ENCODE peak calls at places on chromosomes 5 and 9, in nine cellular contexts. F is fibroblast of the aortic adventitia, I is ovary, R is GM12878, B is GM12865, M is left ventricle myocardium inferior, L is uterus, T is spleen, E is RWPE1. P is an unnamed sample.

GRCh38 chr5:139565411-139566305 is 4.5 kb downstream of the UBE2D2 start:
- DNase-seq in R (peak), T (peak), B (peak), L (no peak), I (no peak), M (no peak), E (no peak), F (peak), P (no peak)

GRCh38 chr9:107711528-107711927 is 222.0 kb upstream of the KLF4 start:
- DNase-seq in R (no peak), M (no peak), T (no peak), L (peak), I (peak), F (peak), B (no peak), E (peak), P (no peak)

GRCh38 chr9:108664309-108665255 is 191.2 kb downstream of the ACTL7B start:
- DNase-seq in F (no peak), L (no peak), R (no peak), T (no peak), M (no peak), B (no peak), E (no peak), I (no peak), P (no peak)

GRCh38 chr9:72364679-72365524 is at the start of gene ZFAND5:
- DNase-seq in M (peak), T (peak), I (peak), B (peak), L (peak), R (peak), F (peak), E (peak), P (peak)

GRCh38 chr5:135140805-135141204 is 106.8 kb upstream of the PITX1 start:
- DNase-seq in T (no peak), E (peak), L (no peak), F (peak), R (no peak), I (no peak), M (no peak), B (no peak), P (no peak)

GRCh38 chr9:84839538-84839937 is 170.0 kb downstream of the NTRK2 start:
- DNase-seq in L (no peak), M (no peak), E (peak), R (no peak), B (no peak), I (no peak), T (no peak), F (peak), P (peak)

GRCh38 chr5:102856374-102856748 is 101.3 kb downstream of the PAM start:
- DNase-seq in R (no peak), I (no peak), M (no peak), T (no peak), B (no peak), E (peak), L (no peak), F (peak), P (no peak)

GRCh38 chr5:93257616-93258015 is 323.4 kb downstream of the NR2F1-AS1 start:
- DNase-seq in M (no peak), R (no peak), I (no peak), E (no peak), T (no peak), B (no peak), L (no peak), F (no peak), P (no peak)

GRCh38 chr5:32197032-32197431 is 22.9 kb upstream of the GOLPH3 start:
- DNase-seq in F (no peak), R (no peak), L (no peak), B (no peak), E (no peak), M (no peak), T (no peak), I (no peak), P (no peak)

GRCh38 chr9:126853667-126854066 is 6.8 kb upstream of the ZBTB34 start:
- DNase-seq in I (no peak), M (no peak), F (peak), R (no peak), T (no peak), E (peak), L (no peak), B (no peak), P (no peak)

GRCh38 chr5:101976933-101977332 is 319.2 kb downstream of the SLCO4C1 start:
- DNase-seq in M (no peak), L (no peak), T (no peak), I (no peak), R (no peak), B (no peak), E (no peak), F (no peak), P (no peak)

GRCh38 chr5:139058121-139058520 is 140.0 kb downstream of the SIL1 start:
- DNase-seq in B (no peak), M (no peak), L (no peak), R (no peak), I (no peak), T (no peak), F (peak), E (no peak), P (no peak)

GRCh38 chr9:72592501-72593403 is 71.3 kb downstream of the TMC1 start:
- DNase-seq in M (no peak), I (no peak), T (no peak), L (no peak), F (peak), B (peak), E (peak), R (peak), P (no peak)

GRCh38 chr5:132238169-132238744 is 10.6 kb upstream of the P4HA2 start:
- DNase-seq in B (peak), F (peak), M (peak), I (peak), R (peak), L (peak), T (peak), E (peak), P (peak)

GRCh38 chr9:125214186-125214585 is 13.8 kb downstream of the RABEPK start:
- DNase-seq in B (no peak), L (no peak), F (no peak), T (no peak), E (no peak), I (no peak), M (no peak), R (no peak), P (no peak)

GRCh38 chr5:67795781-67796477 is 419.6 kb upstream of the PIK3R1 start:
- DNase-seq in L (no peak), B (no peak), R (no peak), T (no peak), I (no peak), F (peak), E (no peak), M (no peak), P (no peak)

GRCh38 chr5:120527251-120527650 is 63.2 kb downstream of the PRR16 start:
- DNase-seq in I (no peak), B (no peak), M (no peak), T (no peak), R (no peak), L (no peak), F (no peak), E (no peak), P (no peak)

GRCh38 chr9:96022445-96023031 is 147.0 kb downstream of the ERCC6L2 start:
- DNase-seq in B (no peak), I (peak), L (no peak), F (no peak), T (peak), E (no peak), R (no peak), M (no peak), P (no peak)

GRCh38 chr5:14665949-14666741 is 1.6 kb downstream of the OTULIN start:
- DNase-seq in M (no peak), L (no peak), T (peak), R (no peak), I (no peak), F (no peak), B (peak), E (peak), P (no peak)

GRCh38 chr5:15837584-15838289 is 337.8 kb downstream of the FBXL7 start:
- DNase-seq in M (no peak), I (no peak), L (no peak), R (no peak), B (no peak), T (no peak), F (peak), E (no peak), P (no peak)

GRCh38 chr9:28868224-28868623 is 1294.9 kb upstream of the C9orf72 start:
- DNase-seq in T (no peak), F (no peak), R (no peak), E (no peak), M (no peak), I (no peak), L (no peak), B (no peak), P (no peak)

GRCh38 chr9:114899461-114899860 is 30.9 kb downstream of the TNFSF8 start:
- DNase-seq in E (no peak), B (no peak), I (no peak), L (no peak), F (no peak), R (no peak), T (no peak), M (no peak), P (no peak)

GRCh38 chr5:20654033-20654432 is 666.0 kb upstream of the CDH18 start:
- DNase-seq in T (no peak), E (no peak), I (no peak), R (no peak), L (no peak), B (no peak), F (no peak), M (no peak), P (no peak)

GRCh38 chr5:111366388-111366787 is 142.2 kb downstream of the CAMK4 start:
- DNase-seq in R (no peak), M (no peak), T (no peak), F (no peak), B (no peak), E (no peak), L (no peak), I (no peak), P (no peak)

GRCh38 chr5:176401281-176402205 is 13.0 kb downstream of the HIGD2A start:
- DNase-seq in M (no peak), I (no peak), L (no peak), E (no peak), B (no peak), F (no peak), T (peak), R (no peak), P (no peak)

GRCh38 chr9:83403864-83404263 is 134.3 kb downstream of the FRMD3 start:
- DNase-seq in T (no peak), L (no peak), M (no peak), E (no peak), R (no peak), I (no peak), F (peak), B (no peak), P (no peak)

GRCh38 chr5:81006955-81007636 is 46.9 kb downstream of the RASGRF2 start:
- DNase-seq in L (no peak), E (no peak), B (no peak), I (no peak), T (no peak), M (no peak), R (no peak), F (no peak), P (no peak)

GRCh38 chr5:73672130-73672529 is 46.1 kb downstream of the ARHGEF28 start:
- DNase-seq in I (no peak), B (no peak), M (no peak), T (no peak), E (no peak), L (no peak), F (no peak), R (no peak), P (no peak)

GRCh38 chr5:73674669-73675004 is 48.6 kb downstream of the ARHGEF28 start:
- DNase-seq in F (peak), T (no peak), I (no peak), R (no peak), L (no peak), E (no peak), B (no peak), M (no peak), P (no peak)

GRCh38 chr5:73668422-73669116 is 42.6 kb downstream of the ARHGEF28 start:
- DNase-seq in F (no peak), L (no peak), I (no peak), R (no peak), E (no peak), T (no peak), M (no peak), B (peak), P (no peak)

GRCh38 chr5:73678322-73678740 is 52.3 kb downstream of the ARHGEF28 start:
- DNase-seq in F (no peak), B (no peak), M (no peak), I (no peak), E (no peak), L (no peak), R (no peak), T (no peak), P (no peak)

GRCh38 chr5:73673161-73673591 is 47.2 kb downstream of the ARHGEF28 start:
- DNase-seq in T (no peak), I (no peak), E (peak), B (no peak), M (no peak), L (no peak), F (peak), R (no peak), P (no peak)
- TF ChIP-seq CTCF in T (no peak), I (no peak), E (no peak), B (no peak), M (no peak), L (no peak), F (peak), R (no peak), P (no peak)

DNA sequence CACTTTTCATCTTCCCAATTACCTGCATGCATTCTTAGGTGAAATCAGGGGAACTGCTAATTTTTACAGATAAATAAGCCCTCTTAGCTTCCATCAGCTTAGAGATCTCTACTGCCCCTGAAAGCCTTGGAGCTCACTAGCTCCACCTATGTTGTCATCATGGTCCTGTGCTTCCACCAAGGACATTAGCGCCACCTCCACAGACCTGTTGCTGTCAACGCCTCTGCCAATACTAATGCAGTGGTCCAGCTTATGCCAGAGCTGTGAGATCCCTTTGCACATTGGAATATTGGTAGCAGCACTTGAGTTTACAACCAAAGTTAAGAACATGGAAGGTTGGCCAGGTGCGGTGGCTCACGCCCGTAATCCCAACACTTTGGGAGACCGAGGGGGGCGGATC is 7.7 kb upstream of the SHISAL2B start:
- DNase-seq in I (no peak), B (no peak), R (no peak), T (no peak), M (no peak), E (no peak), L (no peak), F (no peak), P (no peak)
- TF ChIP-seq CTCF in I (no peak), B (no peak), R (no peak), T (no peak), M (no peak), E (no peak), L (no peak), F (no peak), P (no peak)

GRCh38 chr5:173295796-173296195 is 32.4 kb downstream of the STC2 start:
- DNase-seq in L (no peak), R (no peak), M (no peak), T (no peak), I (no peak), B (no peak), F (no peak), E (no peak), P (no peak)

GRCh38 chr5:173296737-173297676 is 31.2 kb downstream of the STC2 start:
- DNase-seq in T (no peak), L (no peak), R (no peak), E (no peak), M (no peak), F (no peak), I (no peak), B (no peak), P (no peak)

GRCh38 chr5:173293817-173294672 is 34.2 kb downstream of the STC2 start:
- DNase-seq in L (peak), R (peak), I (peak), T (peak), E (peak), B (peak), M (peak), F (peak), P (peak)

GRCh38 chr5:173291722-173292658 is 36.2 kb downstream of the STC2 start:
- DNase-seq in T (no peak), B (peak), R (peak), I (no peak), F (peak), E (peak), L (no peak), M (no peak), P (no peak)

DNA sequence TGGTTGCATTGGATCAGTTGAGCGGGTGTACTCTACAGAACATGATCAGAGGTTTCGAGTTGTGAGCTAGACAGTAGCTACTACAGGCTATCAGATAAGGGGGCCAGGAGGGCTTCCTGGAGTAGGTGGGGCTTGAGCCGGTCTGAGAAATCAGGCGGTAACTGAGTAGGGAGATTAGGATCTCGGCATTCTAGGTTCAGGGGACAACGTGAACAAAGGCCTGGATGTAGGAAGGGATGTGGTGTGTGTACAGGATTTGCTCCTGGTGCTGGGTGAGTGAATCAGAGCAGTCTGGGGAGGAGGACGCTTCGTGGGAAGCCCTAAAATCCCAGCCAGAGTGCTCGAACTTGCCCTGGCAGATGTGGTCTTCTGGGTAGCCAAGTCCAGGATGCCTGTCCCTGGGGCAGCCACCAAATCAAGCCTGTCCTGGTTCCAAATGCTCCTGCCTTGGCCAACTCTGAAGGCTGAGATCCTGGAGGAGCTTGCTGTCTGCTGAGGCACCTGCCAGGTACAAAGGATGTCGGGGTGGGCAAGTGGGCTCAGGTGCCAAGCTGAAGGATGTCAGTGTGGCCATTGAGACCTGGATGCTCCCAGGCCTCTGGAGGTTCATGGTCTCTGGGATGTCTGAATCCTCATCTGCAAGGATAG is 33.4 kb downstream of the STC2 start:
- DNase-seq in I (no peak), R (no peak), M (no peak), T (no peak), L (no peak), B (no peak), F (no peak), E (no peak), P (no peak)
- TF ChIP-seq CTCF in I (no peak), R (no peak), M (no peak), T (no peak), L (no peak), B (no peak), F (no peak), E (no peak), P (no peak)

DNA sequence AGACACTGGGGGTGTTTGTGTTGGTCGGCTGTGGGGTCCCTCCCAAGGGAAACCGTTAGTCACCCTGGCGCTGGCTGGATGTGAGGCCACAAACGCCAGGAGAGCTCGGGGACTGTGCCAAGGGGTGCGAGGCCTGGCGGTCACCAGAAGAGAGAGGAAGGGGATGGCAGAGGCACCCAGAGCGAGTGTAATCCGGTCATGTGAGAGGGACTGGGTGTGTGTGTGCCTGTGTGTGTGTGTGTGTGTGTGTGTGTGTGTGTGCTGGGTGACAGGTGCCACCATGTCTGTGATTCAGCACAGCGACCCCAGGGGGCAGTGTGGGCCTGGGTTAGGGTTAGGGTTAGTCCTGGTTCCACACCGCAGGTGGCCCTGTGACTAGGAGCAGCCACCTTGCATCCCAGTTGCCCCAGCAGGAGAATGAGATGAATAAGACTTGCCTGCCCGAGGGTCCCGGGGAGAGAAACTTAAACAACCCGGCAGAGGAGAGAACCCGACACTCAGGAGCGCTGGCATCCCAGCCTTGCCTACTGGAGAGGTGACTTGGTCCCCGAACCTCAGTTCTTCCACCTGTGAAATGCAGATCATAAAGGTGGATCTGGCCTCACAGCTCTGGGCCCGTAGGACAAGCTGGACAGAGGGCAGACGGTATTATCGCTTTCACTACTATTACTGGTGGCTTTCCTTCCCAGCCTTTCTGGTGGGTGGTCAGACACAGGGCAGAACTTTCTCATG is 1.4 kb upstream of the ADAMTSL2 start:
- DNase-seq in T (peak), R (peak), M (peak), I (no peak), E (peak), F (peak), L (peak), B (peak), P (no peak)
- TF ChIP-seq CTCF in T (no peak), R (peak), M (peak), I (no peak), E (peak), F (peak), L (peak), B (peak), P (no peak)

GRCh38 chr5:56307714-56308346 is 74.7 kb upstream of the ANKRD55 start:
- DNase-seq in I (no peak), F (no peak), R (no peak), E (no peak), L (no peak), B (no peak), T (no peak), M (no peak), P (no peak)
- TF ChIP-seq CTCF in I (no peak), F (no peak), R (no peak), E (no peak), L (no peak), B (no peak), T (no peak), M (no peak), P (no peak)

GRCh38 chr5:99315413-99316178 is 386.8 kb upstream of the CHD1 start:
- DNase-seq in E (no peak), M (no peak), F (no peak), I (no peak), L (no peak), R (no peak), T (no peak), B (no peak), P (no peak)

GRCh38 chr5:99317136-99317535 is 388.3 kb upstream of the CHD1 start:
- DNase-seq in F (no peak), L (no peak), E (no peak), R (no peak), T (no peak), M (no peak), B (no peak), I (no peak), P (no peak)

GRCh38 chr5:99316484-99316883 is 387.7 kb upstream of the CHD1 start:
- DNase-seq in R (no peak), E (no peak), L (no peak), T (no peak), I (no peak), M (no peak), B (no peak), F (no peak), P (no peak)

DNA sequence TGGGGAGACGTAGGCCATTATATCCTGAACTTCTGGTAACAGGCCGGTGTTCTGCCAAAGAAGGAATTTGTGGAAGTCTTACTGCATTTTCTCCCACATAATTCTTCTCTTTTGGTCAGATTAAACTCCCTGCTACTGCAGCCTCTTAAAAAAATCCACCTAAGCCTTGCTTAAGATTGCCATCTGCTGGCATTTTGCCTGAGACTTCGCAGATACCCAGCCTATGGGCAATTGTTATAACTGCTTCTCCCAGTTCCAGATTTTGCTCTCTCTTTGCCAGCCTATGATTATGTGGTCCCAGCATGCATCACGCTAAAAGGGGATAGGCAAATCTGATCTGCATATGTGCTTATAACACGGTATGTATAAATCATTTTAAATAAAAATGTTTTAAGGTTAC is 391.7 kb upstream of the CHD1 start:
- DNase-seq in L (no peak), B (peak), M (no peak), T (no peak), I (no peak), R (no peak), E (no peak), F (no peak), P (no peak)
- TF ChIP-seq CTCF in L (no peak), B (no peak), M (no peak), T (no peak), I (no peak), R (no peak), E (no peak), F (no peak), P (no peak)